ENCODE peak calls at places on chromosomes 13 and 19, in six cellular contexts. E, T, S, K, V and B are unnamed samples.

GRCh38 chr13:33257786-33258185 is 27.8 kb downstream of the STARD13 start:
- DNase-seq in V (no peak), S (no peak), E (no peak), K (no peak), T (no peak), B (no peak)

GRCh38 chr19:6767081-6767356 is 216 bp downstream of the SH2D3A start:
- DNase-seq in E (no peak), S (no peak), K (no peak), V (no peak), T (no peak), B (no peak)

GRCh38 chr13:101292711-101293110 is 123.6 kb downstream of the NALCN start:
- DNase-seq in V (no peak), S (no peak), T (no peak), K (no peak), E (no peak), B (no peak)

GRCh38 chr19:38736413-38737280 is 7.6 kb downstream of the CAPN12 start:
- DNase-seq in S (no peak), V (no peak), K (no peak), T (peak), E (no peak), B (no peak)

GRCh38 chr19:6423499-6424189 is 967 bp downstream of the KHSRP start:
- DNase-seq in S (no peak), K (no peak), E (no peak), V (peak), T (peak), B (peak)

GRCh38 chr13:70183041-70183440 is 74.8 kb upstream of the KLHL1 start:
- DNase-seq in K (no peak), S (peak), T (no peak), E (no peak), V (peak), B (no peak)

GRCh38 chr19:4196587-4197148 is 14.2 kb downstream of the ANKRD24 start:
- DNase-seq in S (no peak), V (no peak), T (no peak), K (no peak), E (no peak), B (no peak)

GRCh38 chr13:107590556-107590955 is 624.8 kb downstream of the LIG4 start:
- DNase-seq in E (no peak), T (no peak), K (no peak), V (no peak), S (no peak), B (no peak)

GRCh38 chr13:99062593-99062992 is 84.7 kb upstream of the DOCK9 start:
- DNase-seq in T (peak), S (peak), V (peak), E (no peak), K (no peak), B (peak)

GRCh38 chr13:98944336-98944735 is 33.5 kb downstream of the DOCK9 start:
- DNase-seq in V (no peak), T (no peak), K (no peak), E (no peak), S (no peak), B (peak)

GRCh38 chr13:110980921-110981320 is 66.1 kb upstream of the ANKRD10 start:
- DNase-seq in S (no peak), K (no peak), V (no peak), E (no peak), T (no peak), B (no peak)

GRCh38 chr13:73938375-73939070 is 195.7 kb downstream of the KLF12 start:
- DNase-seq in V (peak), K (peak), T (peak), S (peak), E (no peak), B (peak)

GRCh38 chr13:109778102-109778542 is 8.3 kb downstream of the IRS2 start:
- DNase-seq in K (no peak), S (no peak), T (no peak), E (no peak), V (no peak), B (peak)

GRCh38 chr13:35916186-35916585 is 215.0 kb downstream of the DCLK1 start:
- DNase-seq in T (no peak), E (no peak), V (no peak), S (no peak), K (no peak), B (no peak)

GRCh38 chr13:35920816-35921215 is 210.4 kb downstream of the DCLK1 start:
- DNase-seq in S (no peak), V (no peak), K (no peak), T (no peak), E (no peak), B (no peak)

GRCh38 chr13:35917252-35917941 is 213.8 kb downstream of the DCLK1 start:
- DNase-seq in K (no peak), V (peak), S (no peak), T (no peak), E (no peak), B (peak)

GRCh38 chr13:35914662-35915061 is 216.5 kb downstream of the DCLK1 start:
- DNase-seq in E (no peak), S (no peak), T (no peak), K (no peak), V (no peak), B (no peak)

DNA sequence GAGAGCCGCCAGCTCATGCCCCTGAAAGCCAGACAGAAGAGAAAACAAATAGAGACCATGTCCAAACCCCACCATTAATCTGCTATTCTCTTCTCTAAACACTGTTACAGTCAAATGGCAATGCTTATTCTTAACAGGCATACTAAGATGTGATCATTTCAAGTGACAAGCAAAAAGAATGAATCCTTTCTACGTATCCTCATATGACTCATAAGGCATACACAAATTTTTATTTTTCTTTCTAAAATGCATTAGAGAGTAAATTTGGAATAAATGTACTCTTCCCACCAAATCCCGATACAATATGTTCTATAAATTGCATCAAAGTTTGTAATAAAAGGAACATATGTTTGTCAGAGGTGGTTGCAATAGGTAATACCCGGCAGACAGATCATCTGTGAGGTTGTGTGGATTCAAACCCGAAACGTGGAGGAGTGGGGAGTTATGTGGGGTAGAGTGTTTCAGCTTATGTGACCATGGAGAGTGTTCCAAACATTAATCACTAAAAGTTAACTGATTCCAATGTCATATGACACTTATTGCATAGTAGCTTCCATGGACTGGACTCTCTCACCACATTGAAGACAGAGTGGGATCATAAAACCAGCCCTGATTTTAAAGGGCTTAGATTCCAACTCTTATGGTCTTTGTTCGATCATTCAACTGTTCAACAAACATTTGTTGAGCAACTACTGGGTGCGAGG is 213.1 kb downstream of the DCLK1 start:
- DNase-seq in T (no peak), V (no peak), E (no peak), K (no peak), S (no peak), B (no peak)
- H3K4me3 ChIP-seq in T (no peak), V (no peak), E (peak), K (no peak), S (no peak), B (peak)

DNA sequence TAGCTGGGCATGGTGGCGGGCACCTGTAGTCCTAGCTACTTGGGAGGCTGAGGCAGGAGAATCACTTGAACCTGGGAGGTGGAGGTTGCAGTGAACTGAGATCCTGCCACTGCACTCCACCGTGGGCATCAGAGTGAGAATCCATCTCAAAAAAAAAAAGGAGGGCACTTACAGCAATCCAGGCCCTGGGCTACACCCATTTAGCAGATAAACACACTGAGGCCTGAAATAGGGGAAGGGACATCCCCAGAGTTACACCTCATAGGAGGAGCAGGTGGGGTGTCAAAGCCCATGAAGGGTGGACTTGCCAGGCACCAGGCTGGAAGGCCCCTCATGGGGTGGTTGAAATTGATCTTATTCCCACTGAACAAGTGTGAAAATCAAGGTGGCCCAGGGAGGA is 13.9 kb upstream of the PLAUR start:
- DNase-seq in T (no peak), V (no peak), E (no peak), S (no peak), K (no peak), B (no peak)
- H3K4me3 ChIP-seq in T (no peak), V (no peak), E (no peak), S (no peak), K (no peak), B (no peak)

GRCh38 chr13:31945202-31945978 is 86.2 kb upstream of the FRY start:
- DNase-seq in K (peak), V (peak), T (peak), S (peak), E (peak), B (no peak)
- H3K4me3 ChIP-seq in K (no peak), V (no peak), T (no peak), S (no peak), E (no peak), B (no peak)

GRCh38 chr13:78520425-78520824 is 82.9 kb downstream of the POU4F1 start:
- DNase-seq in E (no peak), T (no peak), K (no peak), V (no peak), S (no peak), B (no peak)

DNA sequence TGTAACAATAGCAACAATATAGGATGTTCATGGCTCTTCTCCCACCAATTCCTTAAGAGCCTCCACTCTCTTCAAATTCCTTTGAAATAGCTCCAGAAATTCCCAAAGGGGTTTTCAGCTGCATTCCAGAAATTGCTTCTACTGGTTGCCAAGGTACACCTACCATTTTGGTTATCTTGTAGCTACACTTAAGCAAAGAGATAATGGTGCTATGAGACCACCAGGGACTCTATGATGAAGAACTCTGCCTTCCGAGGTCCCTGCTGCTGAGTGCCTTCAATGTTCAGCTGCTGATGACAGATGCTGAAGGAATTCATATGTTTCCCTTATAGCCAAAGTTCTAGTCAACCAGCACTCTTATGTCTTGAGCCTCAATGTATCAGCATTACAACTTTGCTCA is 78.4 kb downstream of the POU4F1 start:
- DNase-seq in V (no peak), K (no peak), T (no peak), E (no peak), S (no peak), B (no peak)
- H3K4me3 ChIP-seq in V (no peak), K (no peak), T (no peak), E (no peak), S (no peak), B (no peak)

GRCh38 chr19:58261968-58262921 is 16.5 kb upstream of the ZNF8 start:
- DNase-seq in T (no peak), S (no peak), E (no peak), V (no peak), K (no peak), B (no peak)

GRCh38 chr19:58262922-58263296 is 15.8 kb upstream of the ZNF8 start:
- DNase-seq in S (no peak), E (no peak), T (no peak), V (no peak), K (no peak), B (no peak)

GRCh38 chr19:58261600-58261967 is 17.2 kb upstream of the ZNF8 start:
- DNase-seq in T (no peak), E (no peak), V (no peak), S (no peak), K (no peak), B (peak)

GRCh38 chr19:58268344-58268743 is 10.4 kb upstream of the ZNF8 start:
- DNase-seq in E (no peak), K (no peak), T (no peak), V (no peak), S (no peak), B (no peak)

GRCh38 chr19:58265100-58265499 is 13.7 kb upstream of the ZNF8 start:
- DNase-seq in T (no peak), S (no peak), E (no peak), V (no peak), K (no peak), B (no peak)
- H3K4me3 ChIP-seq in T (no peak), S (no peak), E (no peak), V (no peak), K (no peak), B (no peak)

GRCh38 chr19:15430526-15431120 is 11.8 kb upstream of the AKAP8L start:
- DNase-seq in E (no peak), T (no peak), K (no peak), S (no peak), V (no peak), B (no peak)
- H3K4me3 ChIP-seq in E (peak), T (peak), K (peak), S (peak), V (peak), B (peak)

GRCh38 chr19:1511989-1512338 is 855 bp downstream of the ADAMTSL5 start:
- DNase-seq in E (no peak), T (no peak), K (no peak), V (no peak), S (no peak), B (no peak)

GRCh38 chr19:1512671-1513491 is at the start of gene ADAMTSL5:
- DNase-seq in T (peak), V (peak), S (no peak), K (no peak), E (no peak), B (peak)

GRCh38 chr19:1514986-1515721 is 2.3 kb upstream of the ADAMTSL5 start:
- DNase-seq in E (no peak), K (no peak), T (no peak), S (no peak), V (no peak), B (no peak)

GRCh38 chr19:1514295-1514661 is 1.5 kb upstream of the ADAMTSL5 start:
- DNase-seq in S (no peak), E (no peak), K (no peak), T (no peak), V (no peak), B (no peak)

GRCh38 chr19:1513492-1514294 is 874 bp upstream of the ADAMTSL5 start:
- DNase-seq in V (peak), S (no peak), K (no peak), E (no peak), T (peak), B (peak)
- H3K4me3 ChIP-seq in V (peak), S (peak), K (peak), E (peak), T (peak), B (peak)

GRCh38 chr19:41883821-41884733 is 1.1 kb downstream of the ARHGEF1 start:
- DNase-seq in V (peak), S (peak), K (peak), T (peak), E (peak), B (peak)

GRCh38 chr19:41887711-41888382 is 4.9 kb downstream of the ARHGEF1 start:
- DNase-seq in S (peak), K (no peak), E (no peak), T (no peak), V (no peak), B (no peak)

GRCh38 chr19:41889896-41890295 is 6.9 kb downstream of the ARHGEF1 start:
- DNase-seq in S (no peak), E (no peak), K (no peak), T (no peak), V (no peak), B (no peak)

GRCh38 chr19:41888926-41889325 is 5.9 kb downstream of the ARHGEF1 start:
- DNase-seq in V (no peak), T (no peak), S (no peak), K (no peak), E (no peak), B (no peak)

DNA sequence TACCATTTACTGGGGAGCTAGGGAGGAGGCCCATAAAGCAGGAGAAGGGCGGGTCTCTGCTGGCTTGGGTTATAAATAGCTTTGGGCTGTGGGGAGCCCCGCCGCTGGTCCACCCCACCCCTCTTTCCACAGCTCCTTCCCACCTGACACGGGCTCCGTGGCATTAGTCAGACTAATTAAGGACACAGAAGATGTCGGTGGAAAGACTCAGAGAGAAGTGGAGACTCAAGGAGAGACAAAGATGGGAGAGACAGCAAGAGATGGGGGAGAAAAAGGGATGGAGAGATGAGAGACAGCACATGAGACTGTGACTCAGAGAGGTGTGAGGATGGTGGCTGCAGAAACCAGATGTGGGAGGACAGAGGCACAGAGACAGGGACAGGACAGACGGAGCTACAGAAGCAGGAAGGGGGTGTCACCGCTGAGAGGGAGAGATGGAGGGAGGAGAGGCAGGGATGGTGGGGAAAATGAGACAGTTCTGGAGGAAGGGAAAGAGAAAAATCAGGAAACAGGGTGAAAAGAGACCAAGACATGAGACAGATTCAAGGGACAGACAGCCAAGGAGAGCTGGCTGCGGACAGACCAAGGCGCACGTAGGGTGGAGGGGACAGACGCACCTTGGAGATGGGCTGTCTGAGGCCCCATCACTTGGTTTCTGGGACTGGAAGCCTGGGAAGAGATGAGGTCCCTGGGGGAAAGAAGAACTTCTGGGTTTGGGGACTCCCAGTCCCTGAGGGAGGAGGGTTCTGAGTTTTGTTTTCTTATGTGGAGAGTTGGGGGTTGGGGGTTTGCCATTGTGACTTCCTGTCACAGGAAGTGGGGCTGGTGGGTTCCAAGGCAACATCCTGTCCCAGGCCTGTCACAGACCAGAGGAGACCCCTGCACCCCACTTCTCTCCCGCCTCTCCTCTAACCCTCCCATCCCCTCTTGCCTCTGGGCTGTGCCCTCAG is 4.1 kb downstream of the ARHGEF1 start:
- DNase-seq in T (no peak), E (no peak), K (no peak), V (no peak), S (no peak), B (no peak)
- H3K4me3 ChIP-seq in T (no peak), E (no peak), K (no peak), V (no peak), S (no peak), B (no peak)